ENCODE peak calls at places on chromosomes 13 and 19, in ten cellular contexts. One of them, this sample, is unnamed.

GRCh38 chr19:46821512-46822359 is 28.9 kb downstream of the AP2S1 start:
- DNase-seq in SK-N-SH: no peak
- DNase-seq in cardiac muscle cell: no peak
- DNase-seq in stomach: no peak
- DNase-seq in omental fat pad: no peak
- DNase-seq in neural progenitor cell: peak; percentile 16
- DNase-seq in PC-9: no peak
- DNase-seq in CD8-positive, alpha-beta T cell: peak; percentile 66
- DNase-seq in progenitor cell of endocrine pancreas: no peak
- DNase-seq in fibroblast of pulmonary artery: no peak
- DNase-seq in this sample: no peak

GRCh38 chr13:71865858-71866172 is 1.2 kb downstream of the DACH1 start:
- DNase-seq in PC-9: no peak
- DNase-seq in CD8-positive, alpha-beta T cell: no peak
- DNase-seq in fibroblast of pulmonary artery: no peak
- DNase-seq in SK-N-SH: peak; percentile 65
- DNase-seq in progenitor cell of endocrine pancreas: peak; percentile 14
- DNase-seq in cardiac muscle cell: no peak
- DNase-seq in neural progenitor cell: peak; percentile 35
- DNase-seq in stomach: no peak
- DNase-seq in omental fat pad: no peak
- DNase-seq in this sample: peak; percentile 45

GRCh38 chr13:69970521-69970920 is 137.1 kb upstream of the ATXN8OS start:
- DNase-seq in SK-N-SH: no peak
- DNase-seq in omental fat pad: no peak
- DNase-seq in PC-9: no peak
- DNase-seq in cardiac muscle cell: no peak
- DNase-seq in fibroblast of pulmonary artery: peak; percentile 31
- DNase-seq in stomach: no peak
- DNase-seq in CD8-positive, alpha-beta T cell: no peak
- DNase-seq in neural progenitor cell: no peak
- DNase-seq in progenitor cell of endocrine pancreas: no peak
- DNase-seq in this sample: no peak

GRCh38 chr13:95643471-95643813 is 1.1 kb downstream of the DZIP1 start:
- DNase-seq in cardiac muscle cell: peak; percentile 37
- DNase-seq in PC-9: no peak
- DNase-seq in omental fat pad: no peak
- DNase-seq in CD8-positive, alpha-beta T cell: no peak
- DNase-seq in fibroblast of pulmonary artery: peak; percentile 51
- DNase-seq in neural progenitor cell: peak; percentile 53
- DNase-seq in stomach: no peak
- DNase-seq in SK-N-SH: peak; percentile 57
- DNase-seq in progenitor cell of endocrine pancreas: no peak
- DNase-seq in this sample: no peak

GRCh38 chr19:17107546-17108452 is 32.2 kb downstream of the MYO9B start:
- DNase-seq in neural progenitor cell: no peak
- DNase-seq in stomach: peak; percentile 73
- DNase-seq in progenitor cell of endocrine pancreas: no peak
- DNase-seq in PC-9: peak; percentile 94
- DNase-seq in cardiac muscle cell: no peak
- DNase-seq in fibroblast of pulmonary artery: peak; percentile 97
- DNase-seq in omental fat pad: peak; percentile 86
- DNase-seq in CD8-positive, alpha-beta T cell: no peak
- DNase-seq in SK-N-SH: peak; percentile 57
- DNase-seq in this sample: no peak

GRCh38 chr13:45826741-45827140 is 24.8 kb downstream of the SIAH3 start:
- DNase-seq in progenitor cell of endocrine pancreas: no peak
- DNase-seq in PC-9: no peak
- DNase-seq in cardiac muscle cell: peak; percentile 14
- DNase-seq in SK-N-SH: no peak
- DNase-seq in fibroblast of pulmonary artery: no peak
- DNase-seq in CD8-positive, alpha-beta T cell: no peak
- DNase-seq in neural progenitor cell: no peak
- DNase-seq in stomach: no peak
- DNase-seq in omental fat pad: no peak
- DNase-seq in this sample: no peak

GRCh38 chr13:98260357-98261164 is 83.5 kb upstream of the RNF113B start:
- DNase-seq in fibroblast of pulmonary artery: no peak
- DNase-seq in CD8-positive, alpha-beta T cell: no peak
- DNase-seq in omental fat pad: no peak
- DNase-seq in progenitor cell of endocrine pancreas: no peak
- DNase-seq in PC-9: no peak
- DNase-seq in neural progenitor cell: peak; percentile 42
- DNase-seq in stomach: no peak
- DNase-seq in cardiac muscle cell: no peak
- DNase-seq in SK-N-SH: peak; percentile 32
- DNase-seq in this sample: no peak

GRCh38 chr19:46173886-46174475 is 25.9 kb downstream of the IGFL2 start:
- DNase-seq in PC-9: no peak
- DNase-seq in SK-N-SH: no peak
- DNase-seq in neural progenitor cell: no peak
- DNase-seq in cardiac muscle cell: no peak
- DNase-seq in fibroblast of pulmonary artery: no peak
- DNase-seq in omental fat pad: no peak
- DNase-seq in progenitor cell of endocrine pancreas: no peak
- DNase-seq in CD8-positive, alpha-beta T cell: no peak
- DNase-seq in stomach: no peak
- DNase-seq in this sample: no peak

GRCh38 chr13:111502957-111503356 is 182.5 kb downstream of the TEX29 start:
- DNase-seq in fibroblast of pulmonary artery: no peak
- DNase-seq in cardiac muscle cell: no peak
- DNase-seq in omental fat pad: no peak
- DNase-seq in CD8-positive, alpha-beta T cell: no peak
- DNase-seq in SK-N-SH: no peak
- DNase-seq in PC-9: no peak
- DNase-seq in stomach: peak; percentile 0
- DNase-seq in neural progenitor cell: no peak
- DNase-seq in progenitor cell of endocrine pancreas: no peak
- DNase-seq in this sample: no peak

GRCh38 chr13:97392020-97392419 is 41.9 kb upstream of the RAP2A start:
- DNase-seq in fibroblast of pulmonary artery: no peak
- DNase-seq in SK-N-SH: no peak
- DNase-seq in neural progenitor cell: no peak
- DNase-seq in progenitor cell of endocrine pancreas: no peak
- DNase-seq in PC-9: no peak
- DNase-seq in stomach: no peak
- DNase-seq in cardiac muscle cell: no peak
- DNase-seq in omental fat pad: no peak
- DNase-seq in CD8-positive, alpha-beta T cell: no peak
- DNase-seq in this sample: no peak

GRCh38 chr13:45833663-45834062 is 17.9 kb downstream of the SIAH3 start:
- DNase-seq in omental fat pad: no peak
- DNase-seq in PC-9: peak; percentile 39
- DNase-seq in CD8-positive, alpha-beta T cell: no peak
- DNase-seq in cardiac muscle cell: no peak
- DNase-seq in progenitor cell of endocrine pancreas: no peak
- DNase-seq in stomach: no peak
- DNase-seq in fibroblast of pulmonary artery: peak; percentile 36
- DNase-seq in SK-N-SH: no peak
- DNase-seq in neural progenitor cell: no peak
- DNase-seq in this sample: no peak

DNA sequence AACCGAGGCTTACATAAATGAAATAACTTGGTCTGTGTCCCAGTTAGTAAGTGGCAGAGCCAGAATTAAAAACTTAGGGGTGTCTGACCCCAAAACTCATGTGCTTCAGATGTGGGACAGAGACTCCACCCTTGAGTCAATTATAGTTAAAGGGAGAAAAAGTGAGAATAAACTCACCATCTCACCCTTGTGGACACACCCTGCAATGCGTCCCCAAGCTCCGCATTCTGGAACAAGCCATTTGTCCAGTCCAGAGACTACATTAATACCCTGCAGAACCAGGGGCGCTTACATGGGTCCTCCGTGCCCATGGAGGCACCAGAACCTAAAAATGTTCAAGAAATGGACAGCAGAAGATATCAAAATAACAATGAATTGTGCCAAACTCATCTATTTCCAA is 207.0 kb upstream of the ZNF507 start:
- DNase-seq in CD8-positive, alpha-beta T cell: no peak
- DNase-seq in cardiac muscle cell: no peak
- DNase-seq in omental fat pad: no peak
- DNase-seq in stomach: no peak
- DNase-seq in fibroblast of pulmonary artery: no peak
- DNase-seq in progenitor cell of endocrine pancreas: no peak
- DNase-seq in SK-N-SH: no peak
- DNase-seq in neural progenitor cell: no peak
- DNase-seq in PC-9: no peak
- DNase-seq in this sample: no peak
- TF ChIP-seq CTCF in CD8-positive, alpha-beta T cell: no peak
- TF ChIP-seq CTCF in cardiac muscle cell: no peak
- TF ChIP-seq CTCF in omental fat pad: no peak
- TF ChIP-seq CTCF in stomach: no peak
- TF ChIP-seq CTCF in fibroblast of pulmonary artery: no peak
- TF ChIP-seq CTCF in progenitor cell of endocrine pancreas: peak; percentile 45
- TF ChIP-seq CTCF in SK-N-SH: no peak
- TF ChIP-seq CTCF in neural progenitor cell: peak; percentile 48
- TF ChIP-seq CTCF in PC-9: no peak
- TF ChIP-seq CTCF in this sample: no peak

DNA sequence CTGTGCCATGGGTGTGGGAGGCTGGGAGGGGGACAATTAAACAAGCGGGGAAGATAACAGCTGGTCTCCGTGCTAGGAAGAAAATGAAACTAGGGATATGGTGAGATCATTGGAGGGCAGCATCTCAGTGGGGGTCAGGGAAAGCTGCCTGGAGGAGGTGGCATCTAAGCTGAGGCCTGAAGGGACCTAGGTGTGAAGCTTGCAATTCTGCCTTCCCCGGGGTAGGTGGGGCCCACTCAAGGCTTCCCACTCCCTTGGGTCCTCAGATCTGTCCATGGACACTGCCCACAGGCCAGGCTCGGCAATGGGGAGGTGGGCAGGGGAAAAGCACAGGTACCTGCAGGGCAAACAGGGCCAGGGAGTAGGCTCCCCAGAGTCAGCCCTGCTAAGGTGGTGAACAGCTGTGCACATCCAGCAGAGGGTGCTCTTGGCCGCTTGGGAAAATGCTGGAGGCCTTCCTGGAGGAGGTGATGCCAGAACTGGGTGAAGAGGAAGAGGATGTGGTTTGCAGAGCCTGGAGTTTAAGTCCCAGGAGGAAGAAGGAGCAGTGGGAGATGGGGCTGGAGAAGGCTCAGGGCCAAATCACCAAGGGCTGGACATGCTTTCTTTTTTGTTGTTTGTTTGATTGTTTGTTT is 25.7 kb upstream of the CCNE1 start:
- DNase-seq in SK-N-SH: no peak
- DNase-seq in progenitor cell of endocrine pancreas: no peak
- DNase-seq in stomach: no peak
- DNase-seq in neural progenitor cell: no peak
- DNase-seq in PC-9: no peak
- DNase-seq in fibroblast of pulmonary artery: no peak
- DNase-seq in omental fat pad: no peak
- DNase-seq in CD8-positive, alpha-beta T cell: no peak
- DNase-seq in cardiac muscle cell: no peak
- DNase-seq in this sample: no peak
- TF ChIP-seq CTCF in SK-N-SH: no peak
- TF ChIP-seq CTCF in progenitor cell of endocrine pancreas: no peak
- TF ChIP-seq CTCF in stomach: no peak
- TF ChIP-seq CTCF in neural progenitor cell: peak; percentile 24
- TF ChIP-seq CTCF in PC-9: peak; percentile 55
- TF ChIP-seq CTCF in fibroblast of pulmonary artery: no peak
- TF ChIP-seq CTCF in omental fat pad: no peak
- TF ChIP-seq CTCF in CD8-positive, alpha-beta T cell: no peak
- TF ChIP-seq CTCF in cardiac muscle cell: no peak
- TF ChIP-seq CTCF in this sample: no peak

GRCh38 chr13:27637289-27637626 is 15.6 kb downstream of the POLR1D start:
- DNase-seq in cardiac muscle cell: no peak
- DNase-seq in progenitor cell of endocrine pancreas: no peak
- DNase-seq in omental fat pad: no peak
- DNase-seq in fibroblast of pulmonary artery: no peak
- DNase-seq in neural progenitor cell: peak; percentile 18
- DNase-seq in SK-N-SH: no peak
- DNase-seq in CD8-positive, alpha-beta T cell: no peak
- DNase-seq in stomach: no peak
- DNase-seq in PC-9: no peak
- DNase-seq in this sample: no peak
- TF ChIP-seq CTCF in cardiac muscle cell: no peak
- TF ChIP-seq CTCF in progenitor cell of endocrine pancreas: no peak
- TF ChIP-seq CTCF in omental fat pad: no peak
- TF ChIP-seq CTCF in fibroblast of pulmonary artery: no peak
- TF ChIP-seq CTCF in neural progenitor cell: no peak
- TF ChIP-seq CTCF in SK-N-SH: no peak
- TF ChIP-seq CTCF in CD8-positive, alpha-beta T cell: no peak
- TF ChIP-seq CTCF in stomach: no peak
- TF ChIP-seq CTCF in PC-9: no peak
- TF ChIP-seq CTCF in this sample: no peak

GRCh38 chr19:10727599-10728250 is 9.8 kb downstream of the DNM2 start:
- DNase-seq in cardiac muscle cell: no peak
- DNase-seq in CD8-positive, alpha-beta T cell: no peak
- DNase-seq in fibroblast of pulmonary artery: no peak
- DNase-seq in omental fat pad: no peak
- DNase-seq in neural progenitor cell: no peak
- DNase-seq in stomach: no peak
- DNase-seq in progenitor cell of endocrine pancreas: no peak
- DNase-seq in SK-N-SH: no peak
- DNase-seq in PC-9: no peak
- DNase-seq in this sample: no peak

GRCh38 chr19:10730932-10731331 is 13.1 kb downstream of the DNM2 start:
- DNase-seq in omental fat pad: no peak
- DNase-seq in stomach: peak; percentile 46
- DNase-seq in PC-9: peak; percentile 37
- DNase-seq in cardiac muscle cell: no peak
- DNase-seq in fibroblast of pulmonary artery: no peak
- DNase-seq in neural progenitor cell: no peak
- DNase-seq in progenitor cell of endocrine pancreas: no peak
- DNase-seq in CD8-positive, alpha-beta T cell: no peak
- DNase-seq in SK-N-SH: no peak
- DNase-seq in this sample: no peak

GRCh38 chr19:10725415-10725814 is 7.5 kb downstream of the DNM2 start:
- DNase-seq in fibroblast of pulmonary artery: no peak
- DNase-seq in cardiac muscle cell: no peak
- DNase-seq in PC-9: no peak
- DNase-seq in omental fat pad: no peak
- DNase-seq in CD8-positive, alpha-beta T cell: no peak
- DNase-seq in progenitor cell of endocrine pancreas: no peak
- DNase-seq in neural progenitor cell: no peak
- DNase-seq in stomach: no peak
- DNase-seq in SK-N-SH: no peak
- DNase-seq in this sample: no peak

GRCh38 chr19:10726268-10726667 is 8.4 kb downstream of the DNM2 start:
- DNase-seq in omental fat pad: no peak
- DNase-seq in neural progenitor cell: no peak
- DNase-seq in CD8-positive, alpha-beta T cell: no peak
- DNase-seq in fibroblast of pulmonary artery: no peak
- DNase-seq in progenitor cell of endocrine pancreas: no peak
- DNase-seq in cardiac muscle cell: no peak
- DNase-seq in stomach: peak; percentile 55
- DNase-seq in PC-9: no peak
- DNase-seq in SK-N-SH: no peak
- DNase-seq in this sample: no peak

DNA sequence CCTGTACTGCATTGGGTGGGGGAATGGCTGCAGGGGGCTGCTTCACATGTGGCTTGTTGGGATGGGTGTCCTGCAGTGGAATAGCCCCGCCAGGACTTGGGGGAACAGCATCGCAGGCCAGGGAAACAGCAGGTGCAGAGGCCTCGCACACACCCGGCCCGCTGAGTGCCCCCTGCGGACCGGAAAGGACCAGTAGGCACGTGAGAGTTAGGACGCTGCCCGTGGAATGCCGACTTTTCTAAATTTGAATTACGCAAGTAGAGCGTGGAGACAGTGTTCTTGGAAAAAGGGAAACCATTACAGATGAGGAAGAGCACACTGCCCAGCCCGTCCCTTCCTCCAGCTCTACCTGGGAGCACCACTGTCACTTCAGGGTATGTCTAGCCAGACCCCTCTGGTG is 11.5 kb downstream of the DNM2 start:
- DNase-seq in neural progenitor cell: no peak
- DNase-seq in cardiac muscle cell: no peak
- DNase-seq in PC-9: no peak
- DNase-seq in progenitor cell of endocrine pancreas: no peak
- DNase-seq in fibroblast of pulmonary artery: no peak
- DNase-seq in CD8-positive, alpha-beta T cell: no peak
- DNase-seq in omental fat pad: no peak
- DNase-seq in SK-N-SH: no peak
- DNase-seq in stomach: no peak
- DNase-seq in this sample: no peak
- TF ChIP-seq CTCF in neural progenitor cell: no peak
- TF ChIP-seq CTCF in cardiac muscle cell: no peak
- TF ChIP-seq CTCF in PC-9: no peak
- TF ChIP-seq CTCF in progenitor cell of endocrine pancreas: no peak
- TF ChIP-seq CTCF in fibroblast of pulmonary artery: no peak
- TF ChIP-seq CTCF in CD8-positive, alpha-beta T cell: no peak
- TF ChIP-seq CTCF in omental fat pad: no peak
- TF ChIP-seq CTCF in SK-N-SH: no peak
- TF ChIP-seq CTCF in stomach: no peak
- TF ChIP-seq CTCF in this sample: no peak

This sample was measured in mesothelial cell of epicardium.